ENCODE peak calls at places on chromosomes 11 and 22, in seven cellular contexts. W, Q, T, X, K, H and J are unnamed samples.

GRCh38 chr11:62842171-62842717 is 2.9 kb upstream of the WDR74 start:
- DNase-seq in W (peak), Q (peak), T (peak), X (peak), K (no peak), H (peak), J (peak)

GRCh38 chr11:79466411-79466810 is 25.6 kb upstream of the TENM4 start:
- DNase-seq in W (no peak), Q (no peak), T (no peak), X (no peak), K (no peak), H (no peak), J (no peak)

GRCh38 chr11:19938051-19938856 is 222.0 kb downstream of the DBX1 start:
- DNase-seq in W (no peak), Q (no peak), T (peak), X (no peak), K (peak), H (peak), J (peak)

GRCh38 chr11:122248939-122249338 is 132.9 kb upstream of the BLID start:
- DNase-seq in W (no peak), Q (no peak), T (no peak), X (no peak), K (no peak), H (no peak), J (no peak)

GRCh38 chr11:61679893-61680621 is at the start of gene DAGLA:
- DNase-seq in W (peak), Q (peak), T (peak), X (peak), K (peak), H (peak), J (peak)

GRCh38 chr11:26027887-26028286 is 304.0 kb upstream of the ANO3 start:
- DNase-seq in W (no peak), Q (no peak), T (no peak), X (no peak), K (no peak), H (no peak), J (no peak)

GRCh38 chr11:27242591-27242990 is 120.4 kb downstream of the CCDC34 start:
- DNase-seq in W (no peak), Q (no peak), T (no peak), X (no peak), K (no peak), H (no peak), J (no peak)

GRCh38 chr11:128324531-128325141 is 262.7 kb downstream of the ETS1 start:
- DNase-seq in W (no peak), Q (no peak), T (peak), X (peak), K (no peak), H (no peak), J (no peak)

GRCh38 chr22:48511211-48511610 is 1316.5 kb downstream of the BRD1 start:
- DNase-seq in W (no peak), Q (no peak), T (no peak), X (no peak), K (no peak), H (no peak), J (no peak)

GRCh38 chr11:130171534-130171933 is 12.0 kb downstream of the ST14 start:
- DNase-seq in W (no peak), Q (no peak), T (no peak), X (no peak), K (no peak), H (no peak), J (no peak)

GRCh38 chr11:32809313-32809712 is 14.9 kb upstream of the CCDC73 start:
- DNase-seq in W (peak), Q (no peak), T (peak), X (no peak), K (peak), H (peak), J (peak)

GRCh38 chr11:46673713-46674462 is 26.5 kb downstream of the ARHGAP1 start:
- DNase-seq in W (peak), Q (no peak), T (no peak), X (no peak), K (no peak), H (no peak), J (no peak)

GRCh38 chr22:42644422-42645340 is 4.3 kb upstream of the ATP5MGL start:
- DNase-seq in W (peak), Q (no peak), T (peak), X (peak), K (no peak), H (no peak), J (peak)

GRCh38 chr11:12118940-12119339 is 8.6 kb downstream of the MICAL2 start:
- DNase-seq in W (peak), Q (no peak), T (no peak), X (no peak), K (no peak), H (no peak), J (no peak)

GRCh38 chr11:763073-763463 is 14.2 kb downstream of the GATD1 start:
- DNase-seq in W (no peak), Q (no peak), T (peak), X (peak), K (peak), H (no peak), J (peak)

GRCh38 chr11:130762342-130763037 is 153.8 kb downstream of the SNX19 start:
- DNase-seq in W (no peak), Q (no peak), T (no peak), X (no peak), K (no peak), H (no peak), J (peak)

GRCh38 chr22:44685384-44686056 is 16.5 kb upstream of the PRR5 start:
- DNase-seq in W (no peak), Q (no peak), T (peak), X (no peak), K (peak), H (peak), J (peak)

GRCh38 chr22:39383841-39384625 is 15.5 kb upstream of the TAB1 start:
- DNase-seq in W (no peak), Q (no peak), T (no peak), X (no peak), K (no peak), H (no peak), J (no peak)

DNA sequence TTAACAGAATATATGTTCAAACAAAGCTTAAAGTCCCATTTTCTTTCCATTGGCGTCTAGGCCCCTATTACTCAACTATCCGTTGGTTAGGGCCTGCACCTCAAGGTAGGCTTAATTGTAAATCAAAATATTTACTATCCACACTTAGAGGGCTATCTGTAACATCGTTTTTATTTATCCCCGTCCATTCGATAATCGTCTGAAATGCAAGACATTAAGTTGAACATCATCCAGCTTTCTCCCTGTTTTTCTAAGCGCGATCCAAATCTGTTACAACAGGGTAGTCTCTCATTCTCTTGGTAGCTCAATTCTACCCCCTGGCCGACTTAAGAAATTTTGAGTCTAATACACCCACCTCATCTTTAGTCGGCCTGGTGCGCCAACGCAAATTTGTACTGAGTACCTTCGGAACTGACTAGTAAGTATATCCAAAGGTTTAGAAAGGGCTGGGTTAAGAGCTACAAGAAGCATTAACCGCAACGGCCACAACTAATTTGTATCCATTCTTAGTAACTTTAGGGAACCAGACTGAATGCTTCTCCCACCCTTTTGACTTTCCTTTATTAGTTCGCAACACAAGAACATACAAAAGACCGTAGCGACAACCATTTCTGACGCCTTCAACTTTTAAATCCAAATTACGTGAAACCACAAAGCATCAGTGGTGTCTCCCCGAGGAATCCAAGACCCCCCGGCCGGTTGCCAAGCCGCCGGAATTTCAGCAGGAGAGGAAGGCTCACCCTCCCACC is 1.1 kb upstream of the ZNF143 start:
- DNase-seq in W (no peak), Q (no peak), T (peak), X (peak), K (no peak), H (no peak), J (no peak)
- TF ChIP-seq POLR2AphosphoS5 in W (no peak), Q (no peak), T (no peak), X (no peak), K (no peak), H (no peak), J (no peak)

DNA sequence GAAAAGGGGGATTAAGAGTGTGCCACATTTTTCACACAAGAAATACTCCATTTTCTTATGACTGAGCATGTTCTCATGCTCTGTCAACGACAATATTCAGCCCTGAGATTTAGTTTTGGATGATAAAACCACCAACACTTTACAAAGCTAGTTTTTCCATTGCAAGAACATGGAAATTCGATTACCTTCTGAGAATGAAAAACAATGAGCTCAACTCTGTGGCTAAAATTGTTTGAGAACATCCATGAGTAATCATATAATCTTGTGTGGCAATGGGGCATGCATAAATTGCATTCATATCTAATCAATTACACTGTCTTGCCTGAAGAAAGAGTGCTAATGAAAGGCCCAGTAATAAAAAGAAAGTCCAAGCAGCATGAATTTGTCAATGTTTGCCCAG is 253.5 kb downstream of the FAM76B start:
- DNase-seq in W (no peak), Q (no peak), T (no peak), X (no peak), K (no peak), H (no peak), J (no peak)
- TF ChIP-seq EP300 in W (no peak), Q (no peak), T (no peak), X (no peak), K (no peak), H (no peak), J (no peak)

DNA sequence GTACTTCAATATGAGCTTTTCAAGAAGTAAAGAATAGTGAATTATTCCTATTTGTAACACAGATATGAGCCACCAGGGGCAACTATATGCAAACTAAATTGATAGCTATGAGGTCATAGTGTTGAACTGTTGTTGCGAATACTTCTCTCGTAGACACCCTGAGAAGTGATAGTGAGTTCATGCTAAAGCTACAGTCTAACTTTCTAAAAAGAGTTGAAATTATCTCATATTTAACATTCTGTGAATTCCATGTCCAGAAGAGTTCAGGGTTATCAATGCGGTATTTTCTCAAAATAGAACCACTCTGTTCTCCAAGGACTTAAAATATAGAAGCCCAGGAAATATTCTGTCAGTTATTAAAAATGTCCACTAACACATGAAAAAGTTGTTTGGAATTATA is 185.4 kb downstream of the AASDHPPT start:
- DNase-seq in W (no peak), Q (no peak), T (no peak), X (no peak), K (no peak), H (no peak), J (no peak)
- H3K27ac ChIP-seq in W (no peak), Q (no peak), T (no peak), X (no peak), K (no peak), H (no peak), J (no peak)

DNA sequence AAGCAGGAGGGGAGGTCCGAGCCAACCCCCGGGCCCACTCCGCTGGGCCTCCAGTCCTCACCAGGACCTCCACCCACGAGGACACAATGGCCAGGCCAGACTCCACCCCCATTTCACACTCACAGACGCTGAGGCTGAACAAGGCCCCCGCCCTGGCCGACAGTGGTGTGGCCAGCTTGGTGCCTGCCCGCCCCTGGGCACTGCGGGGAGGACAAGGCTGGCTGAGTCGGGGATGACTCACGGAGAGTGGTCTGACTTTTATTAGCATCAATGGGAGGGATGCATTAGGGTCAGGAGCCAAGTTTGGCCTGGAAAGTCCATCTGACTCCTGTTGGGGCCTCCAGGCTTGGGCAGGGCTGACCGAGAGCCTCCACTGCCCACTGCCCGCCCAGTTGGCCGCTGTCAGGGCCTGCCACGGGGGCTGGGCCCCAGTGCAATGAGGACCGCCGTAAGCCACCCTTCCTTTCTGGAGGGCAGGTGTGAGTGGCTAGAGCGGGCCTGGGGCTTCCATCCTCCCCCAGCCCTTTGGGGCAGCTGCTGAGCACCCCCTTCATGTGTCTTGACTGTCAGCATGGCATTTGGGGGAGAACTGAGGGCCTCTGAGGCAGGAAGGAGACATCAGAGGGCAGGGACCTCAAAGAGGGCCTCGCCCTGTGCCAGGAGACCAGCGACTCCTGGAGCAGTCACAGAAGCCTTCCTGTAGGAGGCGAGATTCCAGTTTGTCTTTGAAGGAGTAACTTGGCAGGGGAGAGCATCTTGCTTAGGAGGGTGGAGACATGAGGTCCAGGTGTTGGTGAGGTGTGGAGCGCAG is 10.6 kb downstream of the TSPAN32 start:
- DNase-seq in W (peak), Q (peak), T (no peak), X (peak), K (no peak), H (no peak), J (no peak)
- TF ChIP-seq POLR2AphosphoS5 in W (no peak), Q (no peak), T (no peak), X (peak), K (no peak), H (no peak), J (no peak)

DNA sequence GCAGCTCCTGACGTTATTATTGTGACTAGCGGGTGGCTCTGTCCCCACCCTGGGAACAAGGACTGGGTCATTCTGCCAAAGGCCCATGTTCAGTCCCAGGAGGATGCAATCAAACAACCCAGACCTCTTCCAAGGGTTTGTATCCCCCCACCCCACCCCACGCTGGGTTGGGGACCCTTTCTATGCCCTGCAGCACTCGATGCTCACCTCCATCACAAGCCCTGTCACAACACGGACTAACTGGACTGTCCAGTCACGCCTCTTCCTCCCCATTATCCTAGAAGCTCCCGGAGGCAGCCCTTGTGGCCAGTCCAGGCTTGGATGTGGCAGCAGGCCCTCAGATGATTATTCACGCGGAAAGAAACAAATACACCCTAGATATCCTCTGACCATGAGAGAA is 3.7 kb downstream of the SHANK2 start:
- DNase-seq in W (peak), Q (peak), T (no peak), X (no peak), K (no peak), H (no peak), J (no peak)
- TF ChIP-seq EP300 in W (no peak), Q (no peak), T (no peak), X (no peak), K (no peak), H (no peak), J (no peak)

GRCh38 chr22:26474687-26475086 is 8.9 kb downstream of the HPS4 start:
- DNase-seq in W (no peak), Q (no peak), T (no peak), X (no peak), K (no peak), H (no peak), J (no peak)

GRCh38 chr22:26479792-26480610 is 3.6 kb downstream of the HPS4 start:
- DNase-seq in W (no peak), Q (no peak), T (no peak), X (no peak), K (no peak), H (no peak), J (no peak)

GRCh38 chr22:26477341-26477731 is 6.2 kb downstream of the HPS4 start:
- DNase-seq in W (no peak), Q (no peak), T (no peak), X (no peak), K (no peak), H (no peak), J (no peak)

GRCh38 chr22:26479043-26479791 is 4.4 kb downstream of the HPS4 start:
- DNase-seq in W (no peak), Q (no peak), T (no peak), X (no peak), K (no peak), H (no peak), J (no peak)

GRCh38 chr22:26476705-26477340 is 6.8 kb downstream of the HPS4 start:
- DNase-seq in W (no peak), Q (no peak), T (no peak), X (no peak), K (no peak), H (no peak), J (no peak)
- H3K27ac ChIP-seq in W (no peak), Q (no peak), T (no peak), X (no peak), K (no peak), H (no peak), J (no peak)

GRCh38 chr11:2655320-2655719 is 44.5 kb downstream of the KCNQ1OT1 start:
- DNase-seq in W (no peak), Q (peak), T (no peak), X (no peak), K (no peak), H (no peak), J (no peak)

GRCh38 chr11:2660357-2660939 is 39.3 kb downstream of the KCNQ1OT1 start:
- DNase-seq in W (no peak), Q (no peak), T (no peak), X (no peak), K (no peak), H (no peak), J (no peak)

GRCh38 chr11:2656859-2657258 is 42.9 kb downstream of the KCNQ1OT1 start:
- DNase-seq in W (no peak), Q (no peak), T (no peak), X (no peak), K (no peak), H (no peak), J (no peak)

GRCh38 chr11:2655834-2656622 is 43.8 kb downstream of the KCNQ1OT1 start:
- DNase-seq in W (no peak), Q (no peak), T (no peak), X (no peak), K (no peak), H (no peak), J (no peak)

GRCh38 chr11:2657697-2658284 is 42.0 kb downstream of the KCNQ1OT1 start:
- DNase-seq in W (no peak), Q (no peak), T (no peak), X (no peak), K (no peak), H (no peak), J (no peak)
- TF ChIP-seq POLR2AphosphoS5 in W (no peak), Q (no peak), T (no peak), X (no peak), K (no peak), H (no peak), J (no peak)

GRCh38 chr11:67600324-67601029 is 6.3 kb upstream of the NDUFV1 start:
- DNase-seq in W (no peak), Q (no peak), T (peak), X (no peak), K (no peak), H (no peak), J (no peak)
- TF ChIP-seq EP300 in W (no peak), Q (no peak), T (no peak), X (no peak), K (peak), H (no peak), J (no peak)

GRCh38 chr11:10655931-10656576 is 37.5 kb downstream of the IRAG1 start:
- DNase-seq in W (peak), Q (no peak), T (no peak), X (no peak), K (no peak), H (no peak), J (no peak)
- H3K27ac ChIP-seq in W (peak), Q (no peak), T (peak), X (peak), K (no peak), H (no peak), J (peak)

DNA sequence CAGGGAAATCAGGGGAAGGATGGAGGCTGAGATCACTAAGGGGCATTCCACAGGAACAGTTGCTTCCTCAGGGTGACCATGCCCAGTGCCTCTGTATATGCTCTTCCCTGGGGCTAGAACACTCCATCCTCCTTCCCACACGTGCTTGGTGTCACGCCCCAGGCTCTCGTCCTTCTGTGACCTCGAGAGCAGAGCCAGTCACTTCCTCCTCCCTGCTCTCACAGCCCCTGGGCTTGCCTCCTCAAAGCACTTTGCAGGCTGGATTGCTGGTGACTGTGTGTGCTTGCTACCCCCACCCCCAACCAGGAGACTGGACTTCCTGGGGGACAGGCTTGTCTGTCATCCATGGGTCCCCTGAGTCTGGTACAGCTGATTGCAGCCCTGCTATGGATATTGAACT is 56.5 kb upstream of the AMPD3 start:
- DNase-seq in W (no peak), Q (no peak), T (peak), X (no peak), K (no peak), H (peak), J (no peak)
- TF ChIP-seq POLR2AphosphoS5 in W (no peak), Q (no peak), T (no peak), X (peak), K (no peak), H (no peak), J (no peak)